ENCODE peak calls at places on chromosomes 2 and 18, in six cellular contexts. T is HEK293T, P is H9, N is GM20000, K is BE2C, F is Calu3. Y is an unnamed sample.

GRCh38 chr2:122101319-122101718 is 345.9 kb downstream of the TSN start:
- DNase-seq in T (no peak), P (peak; percentile 50), K (no peak), F (no peak), N (no peak), Y (no peak)

GRCh38 chr2:10493636-10494281 is 45.6 kb upstream of the ODC1 start:
- DNase-seq in K (no peak), N (peak; percentile 77), P (no peak), F (peak; percentile 95), T (no peak), Y (no peak)

GRCh38 chr2:241009601-241010530 is 11.4 kb downstream of the SNED1 start:
- DNase-seq in K (no peak), T (peak; percentile 58), P (peak; percentile 76), N (peak; percentile 64), F (peak; percentile 30), Y (peak; percentile 94)

GRCh38 chr2:112881217-112882000 is 29.6 kb upstream of the IL37 start:
- DNase-seq in N (peak; percentile 63), P (no peak), T (no peak), K (no peak), F (peak; percentile 70), Y (no peak)

GRCh38 chr2:201680743-201681142 is 17.7 kb downstream of the MPP4 start:
- DNase-seq in T (peak; percentile 74), P (peak; percentile 82), N (peak; percentile 22), K (peak; percentile 40), F (peak; percentile 12), Y (peak; percentile 81)

GRCh38 chr2:240561325-240561971 is 1.3 kb downstream of the DUSP28 start:
- DNase-seq in N (no peak), P (no peak), F (no peak), T (no peak), K (no peak), Y (no peak)

GRCh38 chr2:160388464-160389263 is 104.9 kb downstream of the RBMS1 start:
- DNase-seq in T (no peak), K (no peak), F (no peak), N (no peak), P (no peak), Y (no peak)

GRCh38 chr2:37456479-37456878 is 112.0 kb downstream of the QPCT start:
- DNase-seq in T (no peak), P (no peak), K (no peak), F (no peak), N (no peak), Y (no peak)

GRCh38 chr2:190069936-190070696 is 7.6 kb upstream of the MSTN start:
- DNase-seq in P (no peak), F (peak; percentile 45), K (peak; percentile 38), N (peak; percentile 25), T (peak; percentile 28), Y (no peak)

GRCh38 chr2:8457620-8458255 is 224.1 kb upstream of the ID2 start:
- DNase-seq in N (peak; percentile 45), K (no peak), P (no peak), T (no peak), F (peak; percentile 60), Y (peak; percentile 55)

GRCh38 chr2:28377984-28378678 is 14.5 kb upstream of the FOSL2 start:
- DNase-seq in P (no peak), N (no peak), F (peak; percentile 60), T (no peak), K (no peak), Y (peak; percentile 77)

GRCh38 chr2:109379507-109379906 is 234.3 kb downstream of the SEPTIN10 start:
- DNase-seq in P (peak; percentile 15), T (no peak), K (no peak), F (no peak), N (no peak), Y (peak; percentile 23)

GRCh38 chr2:43057026-43057741 is 169.2 kb downstream of the ZFP36L2 start:
- DNase-seq in N (no peak), K (peak; percentile 56), P (no peak), F (no peak), T (no peak), Y (no peak)

GRCh38 chr2:216960926-216961325 is 101.1 kb upstream of the TNP1 start:
- DNase-seq in N (no peak), K (no peak), T (no peak), P (no peak), F (no peak), Y (no peak)

GRCh38 chr18:3153107-3153704 is 66.6 kb downstream of the MYOM1 start:
- DNase-seq in N (no peak), K (no peak), P (no peak), F (peak; percentile 24), T (no peak), Y (no peak)

GRCh38 chr18:28062446-28062845 is 114.5 kb downstream of the CDH2 start:
- DNase-seq in N (no peak), P (no peak), T (no peak), F (no peak), K (no peak), Y (no peak)

GRCh38 chr2:16774091-16774490 is 108.5 kb upstream of the CYRIA start:
- DNase-seq in N (no peak), T (no peak), F (no peak), K (no peak), P (no peak), Y (no peak)

Y was measured in H7.